ENCODE peak calls at places on chromosomes 4 and X, in seven cellular contexts. T is lower leg skin, Q is epithelial cell of esophagus, E is tibial artery, U is choroid plexus epithelial cell, H is GM10248, M is HFFc6. S is an unnamed sample.

GRCh38 chr4:22191565-22192301 is 243.2 kb upstream of the KCNIP4 start:
- DNase-seq in T (no peak), H (no peak), U (peak; percentile 29), Q (no peak), M (no peak), E (no peak), S (no peak)

GRCh38 chr4:55358668-55359067 is 12.6 kb downstream of the SRD5A3 start:
- DNase-seq in U (peak; percentile 72), E (no peak), T (no peak), M (peak; percentile 70), Q (peak; percentile 92), H (peak; percentile 43), S (no peak)

GRCh38 chr4:25527044-25527443 is 128.6 kb upstream of the SLC34A2 start:
- DNase-seq in U (no peak), E (no peak), T (no peak), Q (peak; percentile 46), H (no peak), M (no peak), S (no peak)

GRCh38 chr4:26242451-26242850 is 78.4 kb upstream of the RBPJ start:
- DNase-seq in T (no peak), H (no peak), U (peak; percentile 50), E (no peak), Q (no peak), M (no peak), S (no peak)

GRCh38 chrX:20515841-20516461 is 249.2 kb upstream of the RPS6KA3 start:
- DNase-seq in M (peak; percentile 83), T (no peak), Q (peak; percentile 86), U (peak; percentile 91), E (no peak), H (peak; percentile 35), S (peak; percentile 14)

GRCh38 chr4:55989716-55990115 is 41.0 kb downstream of the CEP135 start:
- DNase-seq in T (no peak), M (no peak), E (no peak), Q (no peak), H (no peak), U (no peak), S (no peak)

GRCh38 chr4:115841873-115842272 is 728.5 kb upstream of the NDST4 start:
- DNase-seq in M (no peak), H (no peak), Q (peak; percentile 94), U (no peak), T (no peak), E (no peak), S (no peak)

GRCh38 chrX:71177327-71177726 is 32.7 kb downstream of the NLGN3 start:
- DNase-seq in U (peak; percentile 9), E (no peak), T (no peak), Q (no peak), H (no peak), M (peak; percentile 19), S (no peak)

GRCh38 chr4:186196063-186196462 is 4.7 kb downstream of the CYP4V2 start:
- DNase-seq in T (no peak), Q (no peak), E (no peak), U (no peak), M (no peak), H (no peak), S (no peak)

GRCh38 chr4:130077275-130077674 is 981.3 kb downstream of the C4orf33 start:
- DNase-seq in T (no peak), H (no peak), U (no peak), E (no peak), Q (peak; percentile 68), M (peak; percentile 77), S (no peak)

GRCh38 chr4:78846258-78846657 is 70.1 kb downstream of the BMP2K start:
- DNase-seq in T (no peak), H (no peak), E (no peak), M (no peak), U (peak; percentile 10), Q (no peak), S (no peak)

GRCh38 chr4:17758459-17758858 is 23.0 kb downstream of the FAM184B start:
- DNase-seq in U (no peak), M (no peak), T (no peak), H (no peak), E (no peak), Q (no peak), S (no peak)

GRCh38 chr4:21645776-21646175 is 302.8 kb downstream of the KCNIP4 start:
- DNase-seq in M (no peak), T (no peak), Q (no peak), H (no peak), E (no peak), U (no peak), S (no peak)

GRCh38 chr4:147799986-147800555 is 68.2 kb downstream of the ARHGAP10 start:
- DNase-seq in U (peak; percentile 62), E (no peak), H (peak; percentile 74), Q (no peak), T (no peak), M (no peak), S (peak; percentile 54)

GRCh38 chrX:80747832-80748231 is 61.8 kb downstream of the BRWD3 start:
- DNase-seq in M (peak; percentile 33), H (no peak), E (no peak), T (no peak), Q (peak; percentile 5), U (no peak), S (no peak)

GRCh38 chr4:84529169-84529751 is 30.2 kb upstream of the NKX6-1 start:
- DNase-seq in Q (peak; percentile 37), T (no peak), U (peak; percentile 49), E (no peak), H (peak; percentile 22), M (peak; percentile 9), S (no peak)

GRCh38 chrX:100368167-100368566 is 41.9 kb downstream of the PCDH19 start:
- DNase-seq in M (no peak), Q (peak; percentile 39), E (no peak), T (no peak), U (peak; percentile 19), H (peak; percentile 12), S (no peak)

GRCh38 chr4:169249214-169249973 is 21.4 kb downstream of the SH3RF1 start:
- DNase-seq in T (no peak), E (no peak), Q (peak; percentile 65), U (peak; percentile 73), M (peak; percentile 46), H (no peak), S (no peak)

GRCh38 chrX:112746812-112747630 is 67.3 kb upstream of the LHFPL1 start:
- DNase-seq in M (no peak), U (no peak), H (no peak), E (no peak), Q (no peak), T (no peak), S (no peak)

GRCh38 chr4:23333556-23333945 is 556.3 kb downstream of the PPARGC1A start:
- DNase-seq in E (no peak), H (no peak), T (no peak), Q (peak; percentile 70), M (no peak), U (peak; percentile 13), S (no peak)

GRCh38 chrX:33434256-33435092 is 223.1 kb upstream of the DMD start:
- DNase-seq in M (peak; percentile 7), Q (peak; percentile 53), T (no peak), E (peak; percentile 25), H (peak; percentile 8), U (peak; percentile 60), S (no peak)

GRCh38 chrX:66602381-66602938 is 36.4 kb downstream of the EDA2R start:
- DNase-seq in H (no peak), Q (no peak), E (no peak), M (no peak), U (no peak), T (no peak), S (no peak)

GRCh38 chrX:153635788-153636668 is 11.0 kb upstream of the DUSP9 start:
- DNase-seq in U (peak; percentile 16), T (no peak), E (no peak), Q (peak; percentile 36), M (peak; percentile 13), H (peak; percentile 26), S (no peak)

GRCh38 chr4:174252412-174252811 is 31.1 kb downstream of the FBXO8 start:
- DNase-seq in E (no peak), Q (peak; percentile 21), H (no peak), U (no peak), M (no peak), T (no peak), S (no peak)

GRCh38 chr4:174256277-174256713 is 27.2 kb downstream of the FBXO8 start:
- DNase-seq in H (no peak), E (no peak), M (peak; percentile 33), T (no peak), Q (peak; percentile 7), U (peak; percentile 65), S (no peak)

GRCh38 chr4:174255790-174256189 is 27.7 kb downstream of the FBXO8 start:
- DNase-seq in U (peak; percentile 94), H (no peak), E (no peak), M (no peak), T (no peak), Q (no peak), S (no peak)

GRCh38 chr4:174254613-174255012 is 28.9 kb downstream of the FBXO8 start:
- DNase-seq in T (no peak), H (no peak), Q (no peak), M (no peak), E (no peak), U (no peak), S (no peak)

DNA sequence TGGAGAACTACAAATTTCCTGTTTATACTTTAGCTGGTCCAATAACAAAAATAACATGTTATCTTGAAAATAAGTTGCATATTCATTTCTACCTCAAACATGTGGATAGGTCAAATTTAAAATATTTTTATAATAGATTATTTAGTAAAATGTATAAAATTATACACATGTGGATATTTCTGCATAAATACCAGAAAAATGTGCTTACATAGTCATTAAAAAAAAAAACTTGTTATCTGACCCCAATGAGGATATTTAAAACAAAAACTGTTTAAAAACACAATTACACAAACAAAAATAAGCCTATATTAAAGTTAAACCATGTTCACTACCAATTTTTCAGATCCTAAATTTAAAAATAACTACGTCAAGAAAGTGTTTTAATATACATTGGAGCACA is 28.1 kb downstream of the FBXO8 start:
- DNase-seq in M (no peak), U (no peak), Q (no peak), E (no peak), H (no peak), T (no peak), S (no peak)
- TF ChIP-seq CTCF in M (no peak), U (no peak), Q (no peak), E (no peak), H (no peak), T (no peak), S (no peak)

DNA sequence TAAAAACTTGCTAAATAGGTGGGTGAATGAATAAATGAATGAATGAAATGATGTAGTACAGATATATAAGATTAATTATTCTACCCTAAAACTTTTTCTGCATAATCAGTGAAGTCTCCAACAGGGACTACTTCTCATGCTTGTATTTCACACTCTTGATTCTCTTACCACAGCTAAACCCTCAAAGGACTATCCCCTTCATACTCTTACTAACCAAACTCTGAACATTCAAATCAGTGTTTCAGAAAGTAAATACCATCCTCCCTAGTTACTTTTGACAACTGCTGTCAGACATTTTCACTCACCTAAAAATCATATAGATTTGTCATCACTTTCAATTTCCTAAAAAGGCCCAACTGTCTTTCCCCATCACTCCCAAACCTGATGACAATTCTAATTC is 234.3 kb upstream of the HHIP start:
- DNase-seq in M (no peak), T (no peak), E (no peak), H (no peak), Q (no peak), U (no peak), S (no peak)
- TF ChIP-seq CTCF in M (no peak), T (no peak), E (no peak), H (no peak), Q (no peak), U (no peak), S (no peak)

GRCh38 chrX:10855845-10856244 is 235.5 kb upstream of the MID1 start:
- DNase-seq in E (no peak), Q (no peak), T (no peak), U (peak; percentile 23), M (no peak), H (no peak), S (no peak)
- TF ChIP-seq CTCF in E (no peak), Q (no peak), T (no peak), U (no peak), M (no peak), H (no peak), S (no peak)

GRCh38 chrX:13131511-13132137 is 87.2 kb upstream of the FAM9C start:
- DNase-seq in U (peak; percentile 67), T (no peak), Q (no peak), H (no peak), M (no peak), E (no peak), S (no peak)
- TF ChIP-seq CTCF in U (no peak), T (no peak), Q (no peak), H (no peak), M (no peak), E (no peak), S (no peak)

S was measured in natural killer cell.